ENCODE peak calls at places on chromosomes 6 and 20, in six cellular contexts. Z is fibroblast of lung; Y is left lung; N is CD8-positive, alpha-beta memory T cell; B is breast epithelium; F is hepatocyte. Q is an unnamed sample. For H3K27me3, the result is how much of the 10 kb centered on the place peaks cover.

GRCh38 chr6:38445321-38445720 is 194.4 kb downstream of the BTBD9 start:
- DNase-seq in N (no peak), Y (no peak), F (no peak), B (no peak), Z (peak), Q (no peak)

GRCh38 chr6:148407372-148407771 is 64.7 kb downstream of the SASH1 start:
- DNase-seq in B (no peak), N (no peak), F (no peak), Z (peak), Y (no peak), Q (peak)

GRCh38 chr6:136611133-136611532 is 60.9 kb upstream of the MAP7 start:
- DNase-seq in Y (no peak), F (no peak), N (no peak), B (no peak), Z (no peak), Q (no peak)

GRCh38 chr6:32941412-32941784 is 570 bp upstream of the HLA-DMB start:
- DNase-seq in N (peak), Z (no peak), Y (no peak), F (no peak), B (no peak), Q (no peak)

GRCh38 chr20:51426879-51427624 is 115.5 kb downstream of the NFATC2 start:
- DNase-seq in F (no peak), Y (no peak), B (no peak), N (peak), Z (no peak), Q (no peak)

GRCh38 chr20:44650777-44651493 is 564 bp downstream of the ADA start:
- DNase-seq in B (no peak), Y (peak), F (no peak), N (no peak), Z (no peak), Q (no peak)

GRCh38 chr20:48983423-48984400 is 62.2 kb downstream of the ARFGEF2 start:
- DNase-seq in Z (peak), B (no peak), Y (no peak), F (peak), N (no peak), Q (peak)

GRCh38 chr20:50487397-50487796 is 22.8 kb upstream of the PTPN1 start:
- DNase-seq in F (no peak), N (no peak), Z (no peak), B (no peak), Y (no peak), Q (no peak)

GRCh38 chr6:35048631-35049083 is 92.5 kb downstream of the TCP11 start:
- DNase-seq in Y (no peak), F (peak), B (no peak), Z (peak), N (no peak), Q (no peak)

GRCh38 chr6:134686071-134686470 is 263.8 kb downstream of the ALDH8A1 start:
- DNase-seq in B (no peak), Y (no peak), N (no peak), F (no peak), Z (peak), Q (no peak)

GRCh38 chr6:151440498-151440897 is 11.4 kb downstream of the RMND1 start:
- DNase-seq in F (no peak), Z (no peak), B (no peak), N (no peak), Y (no peak), Q (no peak)

GRCh38 chr6:130517444-130517931 is 151.7 kb downstream of the TMEM200A start:
- DNase-seq in F (no peak), N (no peak), Y (no peak), B (no peak), Z (peak), Q (no peak)

GRCh38 chr6:125791151-125791819 is 525 bp downstream of the NCOA7 start:
- DNase-seq in B (no peak), Z (peak), Y (peak), F (peak), N (peak), Q (no peak)

GRCh38 chr6:167683028-167683862 is 143.5 kb upstream of the AFDN start:
- DNase-seq in F (peak), N (no peak), B (no peak), Y (no peak), Z (peak), Q (no peak)

GRCh38 chr6:16494781-16495180 is 256.4 kb downstream of the GMPR start:
- DNase-seq in Y (no peak), N (no peak), F (no peak), Z (peak), B (no peak), Q (no peak)

GRCh38 chr20:39004508-39004907 is 42.4 kb downstream of the DHX35 start:
- DNase-seq in N (peak), Y (no peak), B (no peak), Z (no peak), F (peak), Q (no peak)

GRCh38 chr6:169701218-169701952 is 444 bp downstream of the WDR27 start:
- DNase-seq in B (no peak), Z (no peak), F (no peak), N (no peak), Y (no peak), Q (no peak)

GRCh38 chr20:62900052-62900691 is 26.1 kb downstream of the DIDO1 start:
- DNase-seq in B (peak), Y (peak), F (peak), Z (peak), N (peak), Q (no peak)

GRCh38 chr6:34462561-34462971 is 3.3 kb upstream of the PACSIN1 start:
- DNase-seq in Y (no peak), N (no peak), Z (no peak), B (no peak), F (peak), Q (no peak)

GRCh38 chr6:107398005-107398404 is 61.4 kb downstream of the PDSS2 start:
- DNase-seq in F (no peak), Z (no peak), B (no peak), Y (no peak), N (no peak), Q (no peak)

GRCh38 chr6:41602864-41603608 is 35.2 kb upstream of the MDFI start:
- DNase-seq in Y (no peak), F (peak), Z (peak), N (peak), B (peak), Q (no peak)

GRCh38 chr6:110738899-110739365 is 76.3 kb downstream of the CDK19 start:
- DNase-seq in N (no peak), Z (no peak), B (no peak), F (peak), Y (no peak), Q (no peak)

GRCh38 chr6:16548121-16548520 is 213.1 kb downstream of the ATXN1 start:
- DNase-seq in Z (peak), F (no peak), B (no peak), Y (no peak), N (no peak), Q (no peak)

DNA sequence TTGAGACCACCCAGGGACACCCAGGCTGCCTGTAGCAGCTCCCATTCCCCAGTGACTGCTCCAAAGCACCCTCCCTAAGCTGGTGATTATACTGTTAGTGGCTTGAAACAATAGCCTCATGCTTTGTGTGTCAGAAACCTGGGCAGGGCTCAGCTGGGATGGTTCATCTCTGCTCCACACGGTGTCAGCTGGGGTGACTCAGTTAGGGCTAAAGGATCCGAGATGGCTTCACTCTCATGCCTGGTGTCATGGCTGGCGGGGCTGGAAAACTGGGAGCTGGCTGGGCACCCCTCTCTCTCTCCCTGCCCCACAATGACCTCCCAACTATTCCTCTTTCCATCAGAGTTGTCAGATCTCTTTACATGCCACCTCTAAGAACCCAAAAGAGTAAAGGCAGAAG is 44.4 kb downstream of the ANKRD60 start:
- DNase-seq in Z (no peak), F (no peak), N (no peak), Y (no peak), B (no peak), Q (no peak)
- H3K27me3 ChIP-seq in Z (under half), F (under half), N (under half), Y (under half), B (under half), Q (under half)

GRCh38 chr20:54251093-54251492 is 43.2 kb downstream of the PFDN4 start:
- DNase-seq in Z (no peak), N (no peak), Y (no peak), F (no peak), B (no peak), Q (no peak)
- H3K27me3 ChIP-seq in Z (under half), N (under half), Y (under half), F (under half), B (under half), Q (under half)

GRCh38 chr20:22582960-22583772 is 1.2 kb downstream of the FOXA2 start:
- DNase-seq in B (no peak), Z (no peak), N (no peak), F (peak), Y (peak), Q (no peak)

GRCh38 chr20:22584922-22585785 is 782 bp upstream of the FOXA2 start:
- DNase-seq in Z (no peak), N (no peak), Y (peak), F (peak), B (no peak), Q (no peak)

GRCh38 chr20:22582386-22582959 is 1.9 kb downstream of the FOXA2 start:
- DNase-seq in N (no peak), Z (no peak), Y (peak), B (no peak), F (no peak), Q (no peak)

GRCh38 chr20:22584630-22584921 is 204 bp upstream of the FOXA2 start:
- DNase-seq in Z (no peak), F (peak), Y (peak), N (no peak), B (no peak), Q (no peak)

GRCh38 chr20:22583773-22584629 is at the start of gene FOXA2:
- DNase-seq in Z (no peak), B (no peak), N (no peak), F (peak), Y (peak), Q (no peak)
- H3K27me3 ChIP-seq in Z (under half), B (under half), N (under half), F (half or more), Y (half or more), Q (under half)

GRCh38 chr6:143536461-143536865 is 24.9 kb upstream of the FUCA2 start:
- DNase-seq in B (peak), Y (peak), N (peak), F (no peak), Z (peak), Q (no peak)
- H3K27me3 ChIP-seq in B (under half), Y (under half), N (under half), F (under half), Z (under half), Q (under half)

GRCh38 chr6:28522594-28523557 is 2.8 kb upstream of the GPX5 start:
- DNase-seq in N (no peak), Z (no peak), Y (no peak), B (no peak), F (no peak), Q (no peak)
- H3K27me3 ChIP-seq in N (under half), Z (under half), Y (half or more), B (under half), F (under half), Q (under half)